ENCODE peak calls at places on chromosomes 16 and 17, in four cellular contexts. K is AG10803, U is IMR-90, N is esophagus squamous epithelium. D is an unnamed sample.

GRCh38 chr17:78789663-78790181 is 7.6 kb upstream of the CYTH1 start:
- DNase-seq in U (peak; percentile 89), N (no peak), K (peak; percentile 88), D (no peak)

GRCh38 chr17:81453049-81453448 is 57.8 kb downstream of the BAHCC1 start:
- DNase-seq in K (no peak), N (no peak), U (no peak), D (no peak)

GRCh38 chr16:78130083-78130608 is 30.7 kb downstream of the WWOX start:
- DNase-seq in N (no peak), K (no peak), U (no peak), D (no peak)

GRCh38 chr16:637081-638018 is 1.2 kb upstream of the METTL26 start:
- DNase-seq in K (peak; percentile 86), U (peak; percentile 81), N (no peak), D (peak; percentile 95)

GRCh38 chr17:76523084-76524037 is 14.1 kb downstream of the CYGB start:
- DNase-seq in K (peak; percentile 47), N (no peak), U (peak; percentile 50), D (peak; percentile 80)

GRCh38 chr16:88328313-88328660 is 54.5 kb upstream of the ZNF469 start:
- DNase-seq in K (no peak), U (no peak), N (no peak), D (no peak)

GRCh38 chr17:50360716-50361115 is 12.3 kb downstream of the MRPL27 start:
- DNase-seq in U (no peak), K (no peak), N (no peak), D (no peak)

GRCh38 chr16:50960517-50961202 is 190.4 kb downstream of the SALL1 start:
- DNase-seq in N (no peak), K (no peak), U (no peak), D (no peak)

GRCh38 chr16:87295259-87295658 is 21.9 kb downstream of the C16orf95 start:
- DNase-seq in U (no peak), K (no peak), N (no peak), D (peak; percentile 49)

GRCh38 chr16:81185416-81185815 is 53.1 kb upstream of the BCO1 start:
- DNase-seq in U (no peak), K (no peak), N (no peak), D (no peak)

GRCh38 chr16:11806721-11807120 is 9.7 kb upstream of the ZC3H7A start:
- DNase-seq in K (peak; percentile 88), U (peak; percentile 55), N (no peak), D (no peak)

GRCh38 chr17:42623732-42624596 is 14.5 kb downstream of the TUBG1 start:
- DNase-seq in N (no peak), U (peak; percentile 38), K (no peak), D (no peak)

DNA sequence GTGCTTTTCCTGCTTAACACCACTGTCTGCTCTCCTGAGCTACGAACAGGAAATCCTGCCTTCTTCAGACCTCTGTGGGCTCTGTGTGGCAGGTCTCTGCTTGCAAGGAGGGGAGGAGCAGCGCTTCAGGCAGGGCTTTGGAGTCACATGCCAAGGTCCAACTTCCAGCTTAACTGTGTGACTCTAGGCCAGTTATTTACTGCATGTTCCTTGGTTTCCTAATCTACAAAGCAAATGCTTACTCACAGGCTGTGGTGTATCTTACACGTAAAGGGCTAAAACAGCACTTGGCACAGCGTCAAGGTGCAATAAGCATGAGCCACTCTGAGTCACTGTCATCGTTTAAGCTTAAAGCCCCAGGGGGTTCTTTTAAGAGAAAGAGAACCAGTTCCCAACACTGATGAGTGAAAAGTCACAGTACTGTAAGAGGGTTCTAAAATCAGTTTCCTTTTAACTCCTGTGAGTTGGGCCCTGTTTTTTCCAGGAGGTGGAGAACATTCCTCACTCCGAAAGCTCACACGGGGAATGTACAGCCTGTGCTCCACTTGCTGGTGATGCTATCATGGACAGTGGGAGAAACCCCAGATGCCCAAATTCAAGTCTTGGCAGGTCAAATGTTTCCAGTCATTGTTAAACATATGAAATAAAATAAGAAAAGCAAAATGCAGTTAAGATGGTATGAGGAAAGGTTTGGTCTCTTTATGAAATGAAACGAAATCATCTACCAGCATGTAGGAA is 54.1 kb upstream of the BCAR1 start:
- DNase-seq in N (no peak), K (peak; percentile 100), U (peak; percentile 100), D (peak; percentile 72)
- TF ChIP-seq CTCF in N (no peak), K (peak; percentile 18), U (no peak), D (no peak)

GRCh38 chr17:68598074-68598473 is 3.1 kb downstream of the FAM20A start:
- DNase-seq in N (no peak), U (no peak), K (no peak), D (no peak)
- H3K4me3 ChIP-seq in N (no peak overlapping the region), U (no peak overlapping the region), K (peak overlapping the region; percentile 77), D (no peak overlapping the region)

GRCh38 chr16:9911989-9912388 is 270.2 kb downstream of the GRIN2A start:
- DNase-seq in N (no peak), K (no peak), U (no peak), D (no peak)
- TF ChIP-seq CTCF in N (no peak), K (no peak), U (no peak), D (no peak)

GRCh38 chr17:28523876-28524275 is 17.7 kb downstream of the FOXN1 start:
- DNase-seq in N (no peak), U (no peak), K (no peak), D (no peak)
- H3K4me3 ChIP-seq in N (no peak overlapping the region), U (no peak overlapping the region), K (no peak overlapping the region), D (no peak overlapping the region)

GRCh38 chr16:28549301-28549899 is 4.3 kb upstream of the SGF29 start:
- DNase-seq in K (peak; percentile 47), N (no peak), U (peak; percentile 53), D (peak; percentile 46)
- TF ChIP-seq CTCF in K (peak; percentile 63), N (peak; percentile 50), U (peak; percentile 72), D (peak; percentile 35)

DNA sequence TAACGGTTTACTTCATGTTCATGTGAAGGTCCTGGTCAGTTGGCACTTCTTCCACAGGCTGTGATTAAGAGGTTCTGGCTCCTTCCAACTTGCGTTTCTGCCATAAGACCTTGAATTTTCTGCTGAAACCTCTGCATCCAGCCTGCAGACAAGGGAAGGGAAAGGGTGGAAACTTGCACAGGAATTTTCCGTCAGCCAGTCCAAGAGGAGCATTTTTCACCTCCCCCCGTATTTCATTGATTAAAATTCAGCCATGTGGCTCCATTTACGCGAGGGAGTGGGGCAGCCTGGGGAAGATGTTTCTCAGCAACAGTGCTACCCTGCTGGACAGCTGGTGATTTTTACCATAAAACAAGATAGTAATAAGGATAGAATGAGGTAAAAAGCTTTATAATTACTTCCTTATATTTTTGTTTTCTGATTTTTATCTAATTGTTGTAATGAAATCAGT is 101.5 kb upstream of the SMIM36 start:
- DNase-seq in U (peak; percentile 17), K (peak; percentile 9), N (no peak), D (no peak)
- H3K4me3 ChIP-seq in U (no peak overlapping the region), K (no peak overlapping the region), N (no peak overlapping the region), D (no peak overlapping the region)

GRCh38 chr16:72987480-72987901 is 60.4 kb downstream of the ZFHX3 start:
- DNase-seq in U (no peak), K (no peak), N (no peak), D (no peak)

GRCh38 chr16:72983728-72984350 is 64.1 kb downstream of the ZFHX3 start:
- DNase-seq in U (no peak), K (no peak), N (no peak), D (no peak)

GRCh38 chr16:72986011-72986410 is 61.9 kb downstream of the ZFHX3 start:
- DNase-seq in K (no peak), N (no peak), U (no peak), D (no peak)

GRCh38 chr16:72983241-72983640 is 64.7 kb downstream of the ZFHX3 start:
- DNase-seq in K (no peak), U (no peak), N (no peak), D (no peak)

DNA sequence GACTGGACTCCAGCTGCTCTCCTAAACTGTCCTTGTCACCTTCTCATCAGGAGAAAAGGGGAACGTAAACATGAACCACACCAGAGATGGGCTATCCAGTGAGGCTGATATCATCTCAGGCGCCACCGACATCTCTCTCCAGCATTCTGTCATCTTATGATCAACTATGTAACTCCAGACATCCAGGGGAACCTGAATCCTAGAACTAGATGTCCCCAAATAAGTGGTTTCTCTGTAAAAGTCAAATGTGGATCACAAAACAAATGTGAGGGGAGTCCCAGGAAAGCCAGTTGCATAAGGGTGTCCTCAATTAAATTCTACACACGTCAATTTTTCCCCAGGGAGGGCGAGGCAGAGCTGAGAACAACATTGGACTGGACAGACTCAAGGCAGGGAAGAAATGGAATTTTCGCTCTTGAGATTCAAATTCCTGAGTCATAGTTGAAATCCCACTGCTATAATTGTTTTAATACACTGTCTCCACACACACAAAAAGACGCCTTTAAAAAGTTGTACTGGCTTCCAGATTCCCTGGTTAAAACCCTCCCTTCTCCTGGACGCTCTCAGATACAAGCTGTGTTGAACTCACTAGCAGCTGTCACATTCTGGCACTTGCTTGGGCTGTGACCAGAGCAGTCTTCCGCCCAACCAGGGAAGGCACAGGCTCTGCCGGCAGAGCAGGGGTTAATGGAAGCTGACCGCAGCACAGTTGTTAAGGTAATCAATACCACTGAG is 62.6 kb downstream of the ZFHX3 start:
- DNase-seq in U (peak; percentile 48), N (no peak), K (peak; percentile 94), D (no peak)
- TF ChIP-seq CTCF in U (no peak), N (no peak), K (no peak), D (no peak)

DNA sequence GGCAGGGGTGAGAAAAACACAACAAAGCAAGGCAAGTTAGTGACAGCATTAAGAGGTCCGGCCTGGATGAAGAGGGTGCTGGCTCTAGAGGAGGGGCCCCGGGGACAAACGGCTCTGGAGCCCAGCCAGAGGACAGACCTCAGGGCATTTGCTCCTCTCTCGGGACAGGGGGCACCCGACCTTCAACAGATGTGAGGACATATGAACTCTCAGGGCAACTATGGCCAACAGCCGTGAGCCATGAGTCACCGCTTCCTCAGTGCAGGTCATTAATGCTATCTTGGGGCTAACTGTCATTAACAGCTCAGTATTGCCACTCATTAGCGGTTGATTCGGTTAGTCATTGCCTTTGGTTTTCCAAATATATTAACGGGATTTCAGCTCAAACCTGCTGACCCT is 9.7 kb upstream of the ARL5C start:
- DNase-seq in U (no peak), K (no peak), N (no peak), D (no peak)
- H3K4me3 ChIP-seq in U (no peak overlapping the region), K (no peak overlapping the region), N (no peak overlapping the region), D (no peak overlapping the region)

GRCh38 chr16:65388592-65388991 is 266.7 kb upstream of the CDH11 start:
- DNase-seq in N (no peak), U (peak; percentile 69), K (no peak), D (no peak)

GRCh38 chr16:65384441-65384840 is 262.6 kb upstream of the CDH11 start:
- DNase-seq in N (no peak), U (no peak), K (no peak), D (no peak)

DNA sequence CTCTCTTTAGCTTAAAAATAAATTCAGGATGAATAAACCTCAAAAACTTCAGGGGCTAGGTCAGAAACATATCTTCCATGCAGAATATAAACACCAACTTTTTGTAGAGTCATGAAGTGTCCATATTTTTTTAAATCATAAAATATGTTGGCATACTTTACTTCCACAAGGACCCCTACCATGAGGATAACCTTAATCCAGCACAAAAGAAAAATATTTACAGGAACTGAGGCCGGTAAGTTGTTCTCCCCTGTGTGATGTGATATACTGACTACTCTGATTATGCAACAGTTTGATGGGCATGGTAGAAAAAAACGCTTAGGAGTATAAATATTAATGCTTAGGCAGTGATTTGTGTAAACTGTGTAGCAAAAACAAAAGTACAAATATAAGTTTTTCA is 264.8 kb upstream of the CDH11 start:
- DNase-seq in K (no peak), N (no peak), U (no peak), D (no peak)
- TF ChIP-seq CTCF in K (no peak), N (no peak), U (no peak), D (no peak)